ENCODE peak calls at places on chromosomes 2 and 18, in seven cellular contexts. One of them, this sample, is unnamed.

GRCh38 chr2:230919681-230920080 is 5.4 kb downstream of the GPR55 start:
- DNase-seq in hippocampal formation: no peak
- DNase-seq in A549: no peak
- DNase-seq in fibroblast of the aortic adventitia: no peak
- DNase-seq in activated naive CD4-positive, alpha-beta T cell treated with Interleukin-2 at 50 U/mL for 16 hours: no peak
- DNase-seq in CD4-positive, CD25-positive, alpha-beta regulatory T cell: no peak
- DNase-seq in CD4-positive, alpha-beta T cell: no peak
- DNase-seq in this sample: no peak

GRCh38 chr2:180707867-180708205 is 272.6 kb upstream of the UBE2E3 start:
- DNase-seq in hippocampal formation: no peak
- DNase-seq in A549: peak
- DNase-seq in fibroblast of the aortic adventitia: peak
- DNase-seq in activated naive CD4-positive, alpha-beta T cell treated with Interleukin-2 at 50 U/mL for 16 hours: no peak
- DNase-seq in CD4-positive, CD25-positive, alpha-beta regulatory T cell: no peak
- DNase-seq in CD4-positive, alpha-beta T cell: no peak
- DNase-seq in this sample: no peak

GRCh38 chr2:113895819-113896563 is 6.1 kb downstream of the ACTR3 start:
- DNase-seq in hippocampal formation: no peak
- DNase-seq in A549: no peak
- DNase-seq in fibroblast of the aortic adventitia: no peak
- DNase-seq in activated naive CD4-positive, alpha-beta T cell treated with Interleukin-2 at 50 U/mL for 16 hours: no peak
- DNase-seq in CD4-positive, CD25-positive, alpha-beta regulatory T cell: no peak
- DNase-seq in CD4-positive, alpha-beta T cell: no peak
- DNase-seq in this sample: no peak

GRCh38 chr2:120669121-120669952 is 66.3 kb upstream of the GLI2 start:
- DNase-seq in hippocampal formation: no peak
- DNase-seq in A549: no peak
- DNase-seq in fibroblast of the aortic adventitia: peak
- DNase-seq in activated naive CD4-positive, alpha-beta T cell treated with Interleukin-2 at 50 U/mL for 16 hours: no peak
- DNase-seq in CD4-positive, CD25-positive, alpha-beta regulatory T cell: no peak
- DNase-seq in CD4-positive, alpha-beta T cell: no peak
- DNase-seq in this sample: no peak

GRCh38 chr2:18611184-18611583 is 21.8 kb upstream of the NT5C1B start:
- DNase-seq in hippocampal formation: no peak
- DNase-seq in A549: no peak
- DNase-seq in fibroblast of the aortic adventitia: peak
- DNase-seq in activated naive CD4-positive, alpha-beta T cell treated with Interleukin-2 at 50 U/mL for 16 hours: no peak
- DNase-seq in CD4-positive, CD25-positive, alpha-beta regulatory T cell: no peak
- DNase-seq in CD4-positive, alpha-beta T cell: no peak
- DNase-seq in this sample: no peak

GRCh38 chr2:231222318-231223000 is 24.0 kb downstream of the ARMC9 start:
- DNase-seq in hippocampal formation: no peak
- DNase-seq in A549: no peak
- DNase-seq in fibroblast of the aortic adventitia: peak
- DNase-seq in activated naive CD4-positive, alpha-beta T cell treated with Interleukin-2 at 50 U/mL for 16 hours: no peak
- DNase-seq in CD4-positive, CD25-positive, alpha-beta regulatory T cell: no peak
- DNase-seq in CD4-positive, alpha-beta T cell: no peak
- DNase-seq in this sample: peak

GRCh38 chr2:73998451-73998850 is 13.7 kb downstream of the TET3 start:
- DNase-seq in hippocampal formation: no peak
- DNase-seq in A549: no peak
- DNase-seq in fibroblast of the aortic adventitia: no peak
- DNase-seq in activated naive CD4-positive, alpha-beta T cell treated with Interleukin-2 at 50 U/mL for 16 hours: peak
- DNase-seq in CD4-positive, CD25-positive, alpha-beta regulatory T cell: peak
- DNase-seq in CD4-positive, alpha-beta T cell: no peak
- DNase-seq in this sample: no peak

GRCh38 chr18:74577019-74577418 is 20.7 kb upstream of the ZNF407 start:
- DNase-seq in hippocampal formation: no peak
- DNase-seq in A549: no peak
- DNase-seq in fibroblast of the aortic adventitia: no peak
- DNase-seq in activated naive CD4-positive, alpha-beta T cell treated with Interleukin-2 at 50 U/mL for 16 hours: no peak
- DNase-seq in CD4-positive, CD25-positive, alpha-beta regulatory T cell: no peak
- DNase-seq in CD4-positive, alpha-beta T cell: no peak
- DNase-seq in this sample: no peak

GRCh38 chr2:64846175-64846574 is 143.0 kb upstream of the SLC1A4 start:
- DNase-seq in hippocampal formation: no peak
- DNase-seq in A549: no peak
- DNase-seq in fibroblast of the aortic adventitia: peak
- DNase-seq in activated naive CD4-positive, alpha-beta T cell treated with Interleukin-2 at 50 U/mL for 16 hours: no peak
- DNase-seq in CD4-positive, CD25-positive, alpha-beta regulatory T cell: no peak
- DNase-seq in CD4-positive, alpha-beta T cell: no peak
- DNase-seq in this sample: no peak

GRCh38 chr2:231199219-231199618 is 788 bp downstream of the ARMC9 start:
- DNase-seq in hippocampal formation: no peak
- DNase-seq in A549: no peak
- DNase-seq in fibroblast of the aortic adventitia: peak
- DNase-seq in activated naive CD4-positive, alpha-beta T cell treated with Interleukin-2 at 50 U/mL for 16 hours: no peak
- DNase-seq in CD4-positive, CD25-positive, alpha-beta regulatory T cell: no peak
- DNase-seq in CD4-positive, alpha-beta T cell: no peak
- DNase-seq in this sample: no peak

GRCh38 chr18:56284319-56284718 is 354.1 kb downstream of the TXNL1 start:
- DNase-seq in hippocampal formation: no peak
- DNase-seq in A549: no peak
- DNase-seq in fibroblast of the aortic adventitia: peak
- DNase-seq in activated naive CD4-positive, alpha-beta T cell treated with Interleukin-2 at 50 U/mL for 16 hours: no peak
- DNase-seq in CD4-positive, CD25-positive, alpha-beta regulatory T cell: no peak
- DNase-seq in CD4-positive, alpha-beta T cell: no peak
- DNase-seq in this sample: no peak

GRCh38 chr18:23498877-23499570 is 4.3 kb upstream of the RMC1 start:
- DNase-seq in hippocampal formation: peak
- DNase-seq in A549: peak
- DNase-seq in fibroblast of the aortic adventitia: peak
- DNase-seq in activated naive CD4-positive, alpha-beta T cell treated with Interleukin-2 at 50 U/mL for 16 hours: peak
- DNase-seq in CD4-positive, CD25-positive, alpha-beta regulatory T cell: peak
- DNase-seq in CD4-positive, alpha-beta T cell: peak
- DNase-seq in this sample: peak

GRCh38 chr18:9117980-9118841 is 15.7 kb downstream of the NDUFV2 start:
- DNase-seq in hippocampal formation: no peak
- DNase-seq in A549: no peak
- DNase-seq in fibroblast of the aortic adventitia: peak
- DNase-seq in activated naive CD4-positive, alpha-beta T cell treated with Interleukin-2 at 50 U/mL for 16 hours: no peak
- DNase-seq in CD4-positive, CD25-positive, alpha-beta regulatory T cell: no peak
- DNase-seq in CD4-positive, alpha-beta T cell: no peak
- DNase-seq in this sample: no peak

GRCh38 chr2:149598014-149598395 is 10.4 kb upstream of the MMADHC start:
- DNase-seq in hippocampal formation: no peak
- DNase-seq in A549: no peak
- DNase-seq in fibroblast of the aortic adventitia: no peak
- DNase-seq in activated naive CD4-positive, alpha-beta T cell treated with Interleukin-2 at 50 U/mL for 16 hours: no peak
- DNase-seq in CD4-positive, CD25-positive, alpha-beta regulatory T cell: no peak
- DNase-seq in CD4-positive, alpha-beta T cell: no peak
- DNase-seq in this sample: no peak

GRCh38 chr2:169715379-169716228 is 18.0 kb upstream of the KLHL23 start:
- DNase-seq in hippocampal formation: no peak
- DNase-seq in A549: no peak
- DNase-seq in fibroblast of the aortic adventitia: peak
- DNase-seq in activated naive CD4-positive, alpha-beta T cell treated with Interleukin-2 at 50 U/mL for 16 hours: no peak
- DNase-seq in CD4-positive, CD25-positive, alpha-beta regulatory T cell: no peak
- DNase-seq in CD4-positive, alpha-beta T cell: no peak
- DNase-seq in this sample: no peak

GRCh38 chr18:31825772-31826171 is 65.1 kb upstream of the SLC25A52 start:
- DNase-seq in hippocampal formation: no peak
- DNase-seq in A549: no peak
- DNase-seq in fibroblast of the aortic adventitia: no peak
- DNase-seq in activated naive CD4-positive, alpha-beta T cell treated with Interleukin-2 at 50 U/mL for 16 hours: no peak
- DNase-seq in CD4-positive, CD25-positive, alpha-beta regulatory T cell: no peak
- DNase-seq in CD4-positive, alpha-beta T cell: no peak
- DNase-seq in this sample: no peak

GRCh38 chr2:12903272-12903671 is 186.5 kb downstream of the TRIB2 start:
- DNase-seq in hippocampal formation: no peak
- DNase-seq in A549: no peak
- DNase-seq in fibroblast of the aortic adventitia: peak
- DNase-seq in activated naive CD4-positive, alpha-beta T cell treated with Interleukin-2 at 50 U/mL for 16 hours: no peak
- DNase-seq in CD4-positive, CD25-positive, alpha-beta regulatory T cell: no peak
- DNase-seq in CD4-positive, alpha-beta T cell: no peak
- DNase-seq in this sample: no peak

GRCh38 chr18:7452331-7452730 is 114.8 kb upstream of the PTPRM start:
- DNase-seq in hippocampal formation: no peak
- DNase-seq in A549: peak
- DNase-seq in fibroblast of the aortic adventitia: no peak
- DNase-seq in activated naive CD4-positive, alpha-beta T cell treated with Interleukin-2 at 50 U/mL for 16 hours: no peak
- DNase-seq in CD4-positive, CD25-positive, alpha-beta regulatory T cell: no peak
- DNase-seq in CD4-positive, alpha-beta T cell: no peak
- DNase-seq in this sample: peak

GRCh38 chr2:10599921-10600320 is 89.9 kb downstream of the NOL10 start:
- DNase-seq in hippocampal formation: no peak
- DNase-seq in A549: no peak
- DNase-seq in fibroblast of the aortic adventitia: no peak
- DNase-seq in activated naive CD4-positive, alpha-beta T cell treated with Interleukin-2 at 50 U/mL for 16 hours: no peak
- DNase-seq in CD4-positive, CD25-positive, alpha-beta regulatory T cell: no peak
- DNase-seq in CD4-positive, alpha-beta T cell: no peak
- DNase-seq in this sample: no peak

GRCh38 chr2:210673117-210673516 is 116.7 kb downstream of the CPS1 start:
- DNase-seq in hippocampal formation: no peak
- DNase-seq in A549: no peak
- DNase-seq in fibroblast of the aortic adventitia: no peak
- DNase-seq in activated naive CD4-positive, alpha-beta T cell treated with Interleukin-2 at 50 U/mL for 16 hours: no peak
- DNase-seq in CD4-positive, CD25-positive, alpha-beta regulatory T cell: no peak
- DNase-seq in CD4-positive, alpha-beta T cell: no peak
- DNase-seq in this sample: no peak

GRCh38 chr2:112229365-112229764 is 25.5 kb downstream of the ZC3H8 start:
- DNase-seq in hippocampal formation: no peak
- DNase-seq in A549: no peak
- DNase-seq in fibroblast of the aortic adventitia: peak
- DNase-seq in activated naive CD4-positive, alpha-beta T cell treated with Interleukin-2 at 50 U/mL for 16 hours: no peak
- DNase-seq in CD4-positive, CD25-positive, alpha-beta regulatory T cell: no peak
- DNase-seq in CD4-positive, alpha-beta T cell: no peak
- DNase-seq in this sample: no peak

GRCh38 chr2:85181093-85181685 is 48.0 kb downstream of the TCF7L1 start:
- DNase-seq in hippocampal formation: no peak
- DNase-seq in A549: no peak
- DNase-seq in fibroblast of the aortic adventitia: peak
- DNase-seq in activated naive CD4-positive, alpha-beta T cell treated with Interleukin-2 at 50 U/mL for 16 hours: no peak
- DNase-seq in CD4-positive, CD25-positive, alpha-beta regulatory T cell: no peak
- DNase-seq in CD4-positive, alpha-beta T cell: no peak
- DNase-seq in this sample: no peak

GRCh38 chr2:55519908-55520885 is 679 bp downstream of the CFAP36 start:
- DNase-seq in hippocampal formation: peak
- DNase-seq in A549: peak
- DNase-seq in fibroblast of the aortic adventitia: peak
- DNase-seq in activated naive CD4-positive, alpha-beta T cell treated with Interleukin-2 at 50 U/mL for 16 hours: peak
- DNase-seq in CD4-positive, CD25-positive, alpha-beta regulatory T cell: peak
- DNase-seq in CD4-positive, alpha-beta T cell: peak
- DNase-seq in this sample: peak